ENCODE peak calls at places on chromosomes 16 and 17, in ten cellular contexts. S is non-pigmented ciliary epithelial cell, L is transverse colon, Q is HFFc6, F is RPMI8226, X is fibroblast of villous mesenchyme, B is pons, E is globus pallidus, D is cardiac fibroblast, M is EL. A is an unnamed sample.

GRCh38 chr17:63498621-63499195 is 21.8 kb downstream of the ACE start:
- DNase-seq in S (peak), L (no peak), Q (peak), F (no peak), X (peak), B (no peak), E (no peak), D (peak), M (peak), A (no peak)

GRCh38 chr16:680967-681745 is 946 bp downstream of the STUB1 start:
- DNase-seq in S (no peak), L (peak), Q (peak), F (peak), X (peak), B (no peak), E (no peak), D (peak), M (peak), A (peak)

GRCh38 chr17:18961634-18962493 is 9.9 kb downstream of the SLC5A10 start:
- DNase-seq in S (no peak), L (no peak), Q (no peak), F (no peak), X (peak), B (no peak), E (no peak), D (peak), M (peak), A (no peak)

GRCh38 chr17:73166731-73167581 is 2.1 kb downstream of the SSTR2 start:
- DNase-seq in S (no peak), L (no peak), Q (no peak), F (peak), X (peak), B (no peak), E (no peak), D (no peak), M (no peak), A (peak)

GRCh38 chr17:32342603-32343325 is 791 bp upstream of the C17orf75 start:
- DNase-seq in S (no peak), L (no peak), Q (no peak), F (no peak), X (no peak), B (no peak), E (no peak), D (no peak), M (no peak), A (no peak)

GRCh38 chr16:57677622-57678369 is 9.7 kb downstream of the ADGRG3 start:
- DNase-seq in S (no peak), L (no peak), Q (no peak), F (no peak), X (no peak), B (no peak), E (no peak), D (no peak), M (no peak), A (no peak)

GRCh38 chr16:87698676-87699179 is 67.1 kb downstream of the KLHDC4 start:
- DNase-seq in S (no peak), L (no peak), Q (no peak), F (no peak), X (no peak), B (no peak), E (no peak), D (no peak), M (no peak), A (no peak)

GRCh38 chr17:4593021-4593797 is 8.9 kb downstream of the SMTNL2 start:
- DNase-seq in S (no peak), L (no peak), Q (no peak), F (no peak), X (no peak), B (no peak), E (no peak), D (no peak), M (no peak), A (no peak)

GRCh38 chr17:6070895-6071511 is 824 bp downstream of the WSCD1 start:
- DNase-seq in S (no peak), L (peak), Q (no peak), F (peak), X (no peak), B (peak), E (peak), D (no peak), M (no peak), A (peak)

GRCh38 chr17:39622380-39623006 is 4.3 kb upstream of the PPP1R1B start:
- DNase-seq in S (no peak), L (no peak), Q (no peak), F (no peak), X (no peak), B (no peak), E (no peak), D (no peak), M (no peak), A (no peak)

GRCh38 chr16:73015612-73016487 is 32.1 kb downstream of the ZFHX3 start:
- DNase-seq in S (no peak), L (peak), Q (no peak), F (no peak), X (no peak), B (no peak), E (no peak), D (no peak), M (no peak), A (no peak)

GRCh38 chr17:74360993-74361612 is 565 bp downstream of the BTBD17 start:
- DNase-seq in S (no peak), L (no peak), Q (no peak), F (no peak), X (no peak), B (no peak), E (no peak), D (no peak), M (no peak), A (no peak)

GRCh38 chr16:90077757-90078593 is 844 bp upstream of the PRDM7 start:
- DNase-seq in S (no peak), L (peak), Q (no peak), F (peak), X (no peak), B (peak), E (no peak), D (peak), M (no peak), A (peak)

GRCh38 chr16:4391635-4392381 is 20.2 kb downstream of the VASN start:
- DNase-seq in S (no peak), L (no peak), Q (no peak), F (no peak), X (no peak), B (no peak), E (no peak), D (no peak), M (no peak), A (no peak)

GRCh38 chr17:59893617-59894100 is 738 bp downstream of the RPS6KB1 start:
- DNase-seq in S (no peak), L (no peak), Q (peak), F (peak), X (peak), B (peak), E (peak), D (peak), M (peak), A (peak)

GRCh38 chr17:180380-181212 is 854 bp downstream of the DOC2B start:
- DNase-seq in S (no peak), L (no peak), Q (no peak), F (no peak), X (no peak), B (no peak), E (no peak), D (no peak), M (no peak), A (no peak)

GRCh38 chr17:59890720-59891119 is 2.0 kb downstream of the TUBD1 start:
- DNase-seq in S (no peak), L (no peak), Q (peak), F (no peak), X (peak), B (no peak), E (no peak), D (no peak), M (peak), A (no peak)

GRCh38 chr16:4353675-4354074 is 2.6 kb upstream of the PAM16 start:
- DNase-seq in S (no peak), L (no peak), Q (no peak), F (no peak), X (no peak), B (no peak), E (no peak), D (no peak), M (no peak), A (no peak)